ENCODE peak calls at places on chromosomes 2 and 18, in seven cellular contexts. E is stimulated activated CD8-positive, alpha-beta memory T cell treated with anti-CD3 and anti-CD28 coated beads, Interleukin-4, amount 100 ng/mL, for 24 hours; A is mesothelial cell of epicardium; K is psoas muscle; N is GM23248; L is anterior cingulate cortex; H is esophagus squamous epithelium. X is an unnamed sample.

GRCh38 chr2:235945608-235946140 is 222.5 kb downstream of the GBX2 start:
- DNase-seq in N (no peak), E (no peak), A (no peak), K (no peak), L (no peak), H (no peak), X (no peak)

GRCh38 chr2:85400023-85400422 is 10.1 kb downstream of the CAPG start:
- DNase-seq in H (no peak), E (no peak), K (no peak), N (no peak), A (no peak), L (no peak), X (no peak)

GRCh38 chr18:54671291-54671881 is 80.3 kb downstream of the DYNAP start:
- DNase-seq in A (no peak), E (no peak), L (no peak), H (no peak), N (peak; percentile 54), K (no peak), X (peak; percentile 42)

GRCh38 chr18:22551536-22552151 is 133.9 kb upstream of the CTAGE1 start:
- DNase-seq in A (no peak), E (no peak), L (no peak), N (peak; percentile 92), K (no peak), H (no peak), X (peak; percentile 92)

GRCh38 chr18:23142285-23142929 is 7.1 kb downstream of the CABLES1 start:
- DNase-seq in A (no peak), N (peak; percentile 56), H (no peak), E (no peak), K (no peak), L (no peak), X (no peak)

GRCh38 chr2:197673142-197673541 is 2.2 kb downstream of the RFTN2 start:
- DNase-seq in N (peak; percentile 10), H (no peak), E (no peak), L (no peak), A (no peak), K (no peak), X (no peak)

GRCh38 chr2:118121986-118122767 is 33.9 kb downstream of the INSIG2 start:
- DNase-seq in L (no peak), E (no peak), K (no peak), A (no peak), H (no peak), N (peak; percentile 23), X (no peak)

GRCh38 chr2:102422910-102423309 is at the start of gene IL18RAP:
- DNase-seq in A (no peak), E (no peak), L (no peak), N (no peak), K (no peak), H (no peak), X (no peak)

GRCh38 chr2:190591972-190592371 is 56.9 kb upstream of the NAB1 start:
- DNase-seq in K (no peak), A (no peak), L (no peak), E (no peak), N (no peak), H (no peak), X (no peak)

X was measured in IMR-90.